ENCODE peak calls at places on chromosomes 12 and 14, in eight cellular contexts. One of them, this sample, is unnamed.

GRCh38 chr14:93072659-93073365 is 42.9 kb downstream of the ITPK1 start:
- DNase-seq in NCI-H2171: no peak
- DNase-seq in endodermal cell: no peak
- DNase-seq in fibroblast of pulmonary artery: no peak
- DNase-seq in CD8-positive, alpha-beta memory T cell: no peak
- DNase-seq in bronchial epithelial cell: no peak
- DNase-seq in stimulated activated CD4-positive, alpha-beta T cell treated with anti-CD3 and anti-CD28 coated beads, Interleukin-4, amount 100 ng/mL, for 48 hours: no peak
- DNase-seq in stimulated activated CD8-positive, alpha-beta memory T cell treated with anti-CD3 and anti-CD28 coated beads, Interleukin-2, amount 100 ng/mL, for 48 hours: no peak
- DNase-seq in this sample: no peak

GRCh38 chr12:12645485-12645884 is 33.8 kb downstream of the CREBL2 start:
- DNase-seq in NCI-H2171: no peak
- DNase-seq in stimulated activated CD4-positive, alpha-beta T cell treated with anti-CD3 and anti-CD28 coated beads, Interleukin-4, amount 100 ng/mL, for 48 hours: peak
- DNase-seq in stimulated activated CD8-positive, alpha-beta memory T cell treated with anti-CD3 and anti-CD28 coated beads, Interleukin-2, amount 100 ng/mL, for 48 hours: no peak
- DNase-seq in bronchial epithelial cell: peak
- DNase-seq in CD8-positive, alpha-beta memory T cell: peak
- DNase-seq in endodermal cell: peak
- DNase-seq in fibroblast of pulmonary artery: peak
- DNase-seq in this sample: no peak

GRCh38 chr14:103905861-103906456 is 22.3 kb upstream of the TDRD9 start:
- DNase-seq in fibroblast of pulmonary artery: no peak
- DNase-seq in stimulated activated CD8-positive, alpha-beta memory T cell treated with anti-CD3 and anti-CD28 coated beads, Interleukin-2, amount 100 ng/mL, for 48 hours: no peak
- DNase-seq in stimulated activated CD4-positive, alpha-beta T cell treated with anti-CD3 and anti-CD28 coated beads, Interleukin-4, amount 100 ng/mL, for 48 hours: no peak
- DNase-seq in NCI-H2171: no peak
- DNase-seq in endodermal cell: peak
- DNase-seq in CD8-positive, alpha-beta memory T cell: no peak
- DNase-seq in bronchial epithelial cell: no peak
- DNase-seq in this sample: no peak

GRCh38 chr12:131108171-131108955 is 154.7 kb downstream of the ADGRD1 start:
- DNase-seq in fibroblast of pulmonary artery: no peak
- DNase-seq in stimulated activated CD8-positive, alpha-beta memory T cell treated with anti-CD3 and anti-CD28 coated beads, Interleukin-2, amount 100 ng/mL, for 48 hours: no peak
- DNase-seq in endodermal cell: no peak
- DNase-seq in stimulated activated CD4-positive, alpha-beta T cell treated with anti-CD3 and anti-CD28 coated beads, Interleukin-4, amount 100 ng/mL, for 48 hours: no peak
- DNase-seq in bronchial epithelial cell: no peak
- DNase-seq in CD8-positive, alpha-beta memory T cell: peak
- DNase-seq in NCI-H2171: no peak
- DNase-seq in this sample: no peak

GRCh38 chr14:53180272-53181221 is 27.4 kb upstream of the DDHD1 start:
- DNase-seq in stimulated activated CD4-positive, alpha-beta T cell treated with anti-CD3 and anti-CD28 coated beads, Interleukin-4, amount 100 ng/mL, for 48 hours: peak
- DNase-seq in stimulated activated CD8-positive, alpha-beta memory T cell treated with anti-CD3 and anti-CD28 coated beads, Interleukin-2, amount 100 ng/mL, for 48 hours: peak
- DNase-seq in CD8-positive, alpha-beta memory T cell: peak
- DNase-seq in endodermal cell: peak
- DNase-seq in bronchial epithelial cell: no peak
- DNase-seq in NCI-H2171: no peak
- DNase-seq in fibroblast of pulmonary artery: peak
- DNase-seq in this sample: no peak

GRCh38 chr14:55136868-55137785 is 8.1 kb downstream of the LGALS3 start:
- DNase-seq in endodermal cell: no peak
- DNase-seq in NCI-H2171: no peak
- DNase-seq in stimulated activated CD4-positive, alpha-beta T cell treated with anti-CD3 and anti-CD28 coated beads, Interleukin-4, amount 100 ng/mL, for 48 hours: no peak
- DNase-seq in CD8-positive, alpha-beta memory T cell: no peak
- DNase-seq in fibroblast of pulmonary artery: peak
- DNase-seq in stimulated activated CD8-positive, alpha-beta memory T cell treated with anti-CD3 and anti-CD28 coated beads, Interleukin-2, amount 100 ng/mL, for 48 hours: no peak
- DNase-seq in bronchial epithelial cell: no peak
- DNase-seq in this sample: no peak

GRCh38 chr14:79018846-79019245 is 848.7 kb downstream of the NRXN3 start:
- DNase-seq in NCI-H2171: no peak
- DNase-seq in endodermal cell: no peak
- DNase-seq in stimulated activated CD8-positive, alpha-beta memory T cell treated with anti-CD3 and anti-CD28 coated beads, Interleukin-2, amount 100 ng/mL, for 48 hours: no peak
- DNase-seq in stimulated activated CD4-positive, alpha-beta T cell treated with anti-CD3 and anti-CD28 coated beads, Interleukin-4, amount 100 ng/mL, for 48 hours: no peak
- DNase-seq in CD8-positive, alpha-beta memory T cell: no peak
- DNase-seq in bronchial epithelial cell: peak
- DNase-seq in fibroblast of pulmonary artery: peak
- DNase-seq in this sample: no peak

GRCh38 chr12:42789808-42790760 is 200.5 kb upstream of the PRICKLE1 start:
- DNase-seq in stimulated activated CD4-positive, alpha-beta T cell treated with anti-CD3 and anti-CD28 coated beads, Interleukin-4, amount 100 ng/mL, for 48 hours: no peak
- DNase-seq in NCI-H2171: no peak
- DNase-seq in stimulated activated CD8-positive, alpha-beta memory T cell treated with anti-CD3 and anti-CD28 coated beads, Interleukin-2, amount 100 ng/mL, for 48 hours: no peak
- DNase-seq in CD8-positive, alpha-beta memory T cell: no peak
- DNase-seq in bronchial epithelial cell: no peak
- DNase-seq in endodermal cell: no peak
- DNase-seq in fibroblast of pulmonary artery: peak
- DNase-seq in this sample: no peak

GRCh38 chr12:61821381-61821780 is 438.8 kb upstream of the USP15 start:
- DNase-seq in NCI-H2171: no peak
- DNase-seq in CD8-positive, alpha-beta memory T cell: no peak
- DNase-seq in fibroblast of pulmonary artery: no peak
- DNase-seq in endodermal cell: no peak
- DNase-seq in stimulated activated CD8-positive, alpha-beta memory T cell treated with anti-CD3 and anti-CD28 coated beads, Interleukin-2, amount 100 ng/mL, for 48 hours: no peak
- DNase-seq in stimulated activated CD4-positive, alpha-beta T cell treated with anti-CD3 and anti-CD28 coated beads, Interleukin-4, amount 100 ng/mL, for 48 hours: no peak
- DNase-seq in bronchial epithelial cell: peak
- DNase-seq in this sample: no peak

GRCh38 chr14:52790011-52790755 is 1.2 kb downstream of the GNPNAT1 start:
- DNase-seq in endodermal cell: no peak
- DNase-seq in CD8-positive, alpha-beta memory T cell: no peak
- DNase-seq in stimulated activated CD4-positive, alpha-beta T cell treated with anti-CD3 and anti-CD28 coated beads, Interleukin-4, amount 100 ng/mL, for 48 hours: no peak
- DNase-seq in fibroblast of pulmonary artery: no peak
- DNase-seq in bronchial epithelial cell: no peak
- DNase-seq in NCI-H2171: no peak
- DNase-seq in stimulated activated CD8-positive, alpha-beta memory T cell treated with anti-CD3 and anti-CD28 coated beads, Interleukin-2, amount 100 ng/mL, for 48 hours: no peak
- DNase-seq in this sample: no peak

GRCh38 chr12:115383668-115384067 is 699.7 kb upstream of the TBX3 start:
- DNase-seq in fibroblast of pulmonary artery: peak
- DNase-seq in stimulated activated CD4-positive, alpha-beta T cell treated with anti-CD3 and anti-CD28 coated beads, Interleukin-4, amount 100 ng/mL, for 48 hours: no peak
- DNase-seq in endodermal cell: no peak
- DNase-seq in NCI-H2171: no peak
- DNase-seq in CD8-positive, alpha-beta memory T cell: no peak
- DNase-seq in bronchial epithelial cell: peak
- DNase-seq in stimulated activated CD8-positive, alpha-beta memory T cell treated with anti-CD3 and anti-CD28 coated beads, Interleukin-2, amount 100 ng/mL, for 48 hours: no peak
- DNase-seq in this sample: no peak